ENCODE peak calls at places on chromosomes 6 and 20, in nine cellular contexts. One of them, this sample, is unnamed.

GRCh38 chr6:154239392-154239791 is 117.2 kb downstream of the IPCEF1 start:
- DNase-seq in breast epithelium: no peak
- DNase-seq in tibial artery: no peak
- DNase-seq in A673: no peak
- DNase-seq in ascending aorta: no peak
- DNase-seq in Calu3: no peak
- DNase-seq in glutamatergic neuron: no peak
- DNase-seq in A549: no peak
- DNase-seq in left lung: no peak
- DNase-seq in this sample: no peak

GRCh38 chr6:166465671-166466087 is 82.9 kb upstream of the MPC1 start:
- DNase-seq in breast epithelium: no peak
- DNase-seq in tibial artery: no peak
- DNase-seq in A673: peak; percentile 14
- DNase-seq in ascending aorta: no peak
- DNase-seq in Calu3: no peak
- DNase-seq in glutamatergic neuron: peak; percentile 22
- DNase-seq in A549: peak; percentile 50
- DNase-seq in left lung: no peak
- DNase-seq in this sample: no peak

GRCh38 chr6:30795549-30796293 is 51.4 kb upstream of the IER3 start:
- DNase-seq in breast epithelium: no peak
- DNase-seq in tibial artery: no peak
- DNase-seq in A673: no peak
- DNase-seq in ascending aorta: no peak
- DNase-seq in Calu3: no peak
- DNase-seq in glutamatergic neuron: no peak
- DNase-seq in A549: no peak
- DNase-seq in left lung: no peak
- DNase-seq in this sample: no peak

GRCh38 chr20:45012682-45013302 is 46.5 kb downstream of the STK4 start:
- DNase-seq in breast epithelium: no peak
- DNase-seq in tibial artery: no peak
- DNase-seq in A673: no peak
- DNase-seq in ascending aorta: no peak
- DNase-seq in Calu3: peak; percentile 43
- DNase-seq in glutamatergic neuron: no peak
- DNase-seq in A549: no peak
- DNase-seq in left lung: no peak
- DNase-seq in this sample: no peak

GRCh38 chr6:170221052-170221752 is 69.7 kb downstream of the DLL1 start:
- DNase-seq in breast epithelium: no peak
- DNase-seq in tibial artery: peak; percentile 40
- DNase-seq in A673: no peak
- DNase-seq in ascending aorta: no peak
- DNase-seq in Calu3: no peak
- DNase-seq in glutamatergic neuron: no peak
- DNase-seq in A549: peak; percentile 15
- DNase-seq in left lung: no peak
- DNase-seq in this sample: no peak

GRCh38 chr6:4352731-4353130 is 217.4 kb upstream of the ECI2 start:
- DNase-seq in breast epithelium: no peak
- DNase-seq in tibial artery: no peak
- DNase-seq in A673: no peak
- DNase-seq in ascending aorta: no peak
- DNase-seq in Calu3: no peak
- DNase-seq in glutamatergic neuron: no peak
- DNase-seq in A549: no peak
- DNase-seq in left lung: no peak
- DNase-seq in this sample: no peak

GRCh38 chr6:11412011-11412424 is 125.5 kb upstream of the TMEM170B start:
- DNase-seq in breast epithelium: no peak
- DNase-seq in tibial artery: no peak
- DNase-seq in A673: peak; percentile 35
- DNase-seq in ascending aorta: no peak
- DNase-seq in Calu3: no peak
- DNase-seq in glutamatergic neuron: no peak
- DNase-seq in A549: no peak
- DNase-seq in left lung: no peak
- DNase-seq in this sample: no peak

GRCh38 chr6:1917628-1918371 is 308.1 kb downstream of the FOXC1 start:
- DNase-seq in breast epithelium: peak; percentile 57
- DNase-seq in tibial artery: no peak
- DNase-seq in A673: no peak
- DNase-seq in ascending aorta: peak; percentile 49
- DNase-seq in Calu3: peak; percentile 85
- DNase-seq in glutamatergic neuron: no peak
- DNase-seq in A549: peak; percentile 15
- DNase-seq in left lung: no peak
- DNase-seq in this sample: no peak

GRCh38 chr20:7935027-7935551 is 5.2 kb downstream of the HAO1 start:
- DNase-seq in breast epithelium: no peak
- DNase-seq in tibial artery: no peak
- DNase-seq in A673: no peak
- DNase-seq in ascending aorta: no peak
- DNase-seq in Calu3: no peak
- DNase-seq in glutamatergic neuron: no peak
- DNase-seq in A549: no peak
- DNase-seq in left lung: no peak
- DNase-seq in this sample: no peak

GRCh38 chr6:81762132-81762531 is 9.7 kb upstream of the TENT5A start:
- DNase-seq in breast epithelium: no peak
- DNase-seq in tibial artery: no peak
- DNase-seq in A673: no peak
- DNase-seq in ascending aorta: no peak
- DNase-seq in Calu3: no peak
- DNase-seq in glutamatergic neuron: no peak
- DNase-seq in A549: no peak
- DNase-seq in left lung: no peak
- DNase-seq in this sample: no peak
- TF ChIP-seq CTCF in breast epithelium: no peak
- TF ChIP-seq CTCF in tibial artery: no peak
- TF ChIP-seq CTCF in A673: no peak
- TF ChIP-seq CTCF in ascending aorta: no peak
- TF ChIP-seq CTCF in Calu3: no peak
- TF ChIP-seq CTCF in glutamatergic neuron: no peak
- TF ChIP-seq CTCF in A549: no peak
- TF ChIP-seq CTCF in left lung: no peak
- TF ChIP-seq CTCF in this sample: no peak

DNA sequence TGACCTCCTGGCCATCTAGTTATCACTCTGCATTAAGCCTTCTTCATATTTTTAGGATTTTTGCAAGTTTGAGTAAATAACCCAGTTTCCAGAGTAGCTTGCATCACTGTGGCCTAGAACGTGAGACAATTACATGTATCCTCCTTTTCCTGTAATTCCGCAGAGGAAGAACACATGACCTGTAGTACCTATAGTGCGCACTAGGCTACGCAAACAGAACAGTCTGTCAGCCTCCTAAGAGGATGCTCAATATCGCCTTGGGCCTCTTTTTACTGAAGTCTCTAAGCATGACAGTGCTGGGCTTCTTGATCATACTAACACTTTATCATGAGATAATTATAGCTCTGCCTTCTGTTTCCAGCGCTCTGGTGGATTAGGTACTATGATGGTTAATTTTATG is 20.2 kb upstream of the NR2E1 start:
- DNase-seq in breast epithelium: no peak
- DNase-seq in tibial artery: no peak
- DNase-seq in A673: no peak
- DNase-seq in ascending aorta: no peak
- DNase-seq in Calu3: no peak
- DNase-seq in glutamatergic neuron: no peak
- DNase-seq in A549: no peak
- DNase-seq in left lung: no peak
- DNase-seq in this sample: no peak
- TF ChIP-seq CTCF in breast epithelium: no peak
- TF ChIP-seq CTCF in tibial artery: no peak
- TF ChIP-seq CTCF in A673: no peak
- TF ChIP-seq CTCF in ascending aorta: no peak
- TF ChIP-seq CTCF in Calu3: no peak
- TF ChIP-seq CTCF in glutamatergic neuron: peak; percentile 45
- TF ChIP-seq CTCF in A549: no peak
- TF ChIP-seq CTCF in left lung: no peak
- TF ChIP-seq CTCF in this sample: no peak

GRCh38 chr6:25639653-25640052 is 12.4 kb upstream of the SCGN start:
- DNase-seq in breast epithelium: no peak
- DNase-seq in tibial artery: no peak
- DNase-seq in A673: no peak
- DNase-seq in ascending aorta: no peak
- DNase-seq in Calu3: no peak
- DNase-seq in glutamatergic neuron: no peak
- DNase-seq in A549: no peak
- DNase-seq in left lung: no peak
- DNase-seq in this sample: no peak

GRCh38 chr6:25637211-25637610 is 14.8 kb upstream of the SCGN start:
- DNase-seq in breast epithelium: no peak
- DNase-seq in tibial artery: no peak
- DNase-seq in A673: no peak
- DNase-seq in ascending aorta: no peak
- DNase-seq in Calu3: peak; percentile 39
- DNase-seq in glutamatergic neuron: no peak
- DNase-seq in A549: no peak
- DNase-seq in left lung: no peak
- DNase-seq in this sample: no peak

GRCh38 chr6:25640446-25640845 is 11.6 kb upstream of the SCGN start:
- DNase-seq in breast epithelium: no peak
- DNase-seq in tibial artery: no peak
- DNase-seq in A673: no peak
- DNase-seq in ascending aorta: no peak
- DNase-seq in Calu3: no peak
- DNase-seq in glutamatergic neuron: no peak
- DNase-seq in A549: no peak
- DNase-seq in left lung: no peak
- DNase-seq in this sample: no peak

GRCh38 chr6:25635886-25636317 is 16.1 kb upstream of the SCGN start:
- DNase-seq in breast epithelium: no peak
- DNase-seq in tibial artery: no peak
- DNase-seq in A673: no peak
- DNase-seq in ascending aorta: no peak
- DNase-seq in Calu3: no peak
- DNase-seq in glutamatergic neuron: peak; percentile 31
- DNase-seq in A549: no peak
- DNase-seq in left lung: no peak
- DNase-seq in this sample: no peak

GRCh38 chr6:25637946-25638345 is 14.1 kb upstream of the SCGN start:
- DNase-seq in breast epithelium: no peak
- DNase-seq in tibial artery: no peak
- DNase-seq in A673: no peak
- DNase-seq in ascending aorta: no peak
- DNase-seq in Calu3: peak; percentile 52
- DNase-seq in glutamatergic neuron: no peak
- DNase-seq in A549: no peak
- DNase-seq in left lung: no peak
- DNase-seq in this sample: no peak
- TF ChIP-seq CTCF in breast epithelium: no peak
- TF ChIP-seq CTCF in tibial artery: no peak
- TF ChIP-seq CTCF in A673: no peak
- TF ChIP-seq CTCF in ascending aorta: no peak
- TF ChIP-seq CTCF in Calu3: peak; percentile 28
- TF ChIP-seq CTCF in glutamatergic neuron: no peak
- TF ChIP-seq CTCF in A549: no peak
- TF ChIP-seq CTCF in left lung: no peak
- TF ChIP-seq CTCF in this sample: no peak

DNA sequence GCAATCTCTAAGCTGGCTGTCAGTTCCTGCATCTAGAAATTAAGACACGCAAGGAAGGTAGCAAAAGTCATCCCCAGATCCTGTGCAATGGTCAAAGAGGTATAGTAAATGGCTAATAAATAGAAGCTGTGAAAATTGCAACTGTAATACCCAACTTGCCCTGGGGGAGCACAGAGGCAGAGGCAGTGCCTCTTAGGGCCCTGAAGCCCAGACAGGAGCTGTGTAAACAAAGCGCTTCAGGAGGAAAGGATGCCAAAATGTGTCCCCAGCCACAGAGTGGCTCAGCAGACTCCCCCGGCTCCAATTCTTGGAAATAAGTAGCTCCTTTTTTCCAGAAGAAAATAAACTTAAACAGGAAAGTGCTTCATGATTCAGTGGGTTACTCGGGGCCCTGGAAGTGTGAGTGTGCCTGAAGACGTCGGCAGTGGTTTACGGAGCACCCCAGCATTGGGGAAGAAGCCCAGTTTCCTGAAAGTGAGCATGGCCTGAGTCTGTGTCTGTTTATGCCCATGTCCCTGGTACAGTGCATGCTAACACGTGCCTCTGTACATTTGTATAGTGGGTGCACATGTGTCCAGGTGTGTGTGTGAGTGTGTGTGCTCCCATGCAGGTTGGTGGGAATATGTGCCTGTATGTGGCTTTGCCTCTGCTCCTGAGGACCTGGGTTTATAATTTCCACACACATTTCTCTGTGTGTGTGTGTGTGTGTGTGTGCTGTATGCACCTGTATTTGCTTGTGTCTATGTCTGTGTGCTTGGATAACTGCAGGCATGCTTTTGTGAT is 246.7 kb downstream of the MAFB start:
- DNase-seq in breast epithelium: no peak
- DNase-seq in tibial artery: no peak
- DNase-seq in A673: no peak
- DNase-seq in ascending aorta: no peak
- DNase-seq in Calu3: peak; percentile 12
- DNase-seq in glutamatergic neuron: no peak
- DNase-seq in A549: peak; percentile 5
- DNase-seq in left lung: no peak
- DNase-seq in this sample: no peak
- TF ChIP-seq CTCF in breast epithelium: no peak
- TF ChIP-seq CTCF in tibial artery: peak; percentile 19
- TF ChIP-seq CTCF in A673: no peak
- TF ChIP-seq CTCF in ascending aorta: peak; percentile 4
- TF ChIP-seq CTCF in Calu3: no peak
- TF ChIP-seq CTCF in glutamatergic neuron: peak; percentile 17
- TF ChIP-seq CTCF in A549: no peak
- TF ChIP-seq CTCF in left lung: no peak
- TF ChIP-seq CTCF in this sample: no peak

GRCh38 chr6:17281100-17281496 is at the start of gene RBM24:
- DNase-seq in breast epithelium: no peak
- DNase-seq in tibial artery: peak; percentile 82
- DNase-seq in A673: peak; percentile 80
- DNase-seq in ascending aorta: no peak
- DNase-seq in Calu3: peak; percentile 76
- DNase-seq in glutamatergic neuron: peak; percentile 78
- DNase-seq in A549: no peak
- DNase-seq in left lung: no peak
- DNase-seq in this sample: no peak
- TF ChIP-seq CTCF in breast epithelium: no peak
- TF ChIP-seq CTCF in tibial artery: peak; percentile 52
- TF ChIP-seq CTCF in A673: peak; percentile 33
- TF ChIP-seq CTCF in ascending aorta: peak; percentile 44
- TF ChIP-seq CTCF in Calu3: peak; percentile 20
- TF ChIP-seq CTCF in glutamatergic neuron: no peak
- TF ChIP-seq CTCF in A549: peak; percentile 21
- TF ChIP-seq CTCF in left lung: no peak
- TF ChIP-seq CTCF in this sample: no peak

This sample was measured in activated B cell treated with CpG ODN at 0.5 μM for 24 hours.